ENCODE peak calls at places on chromosomes 6 and 20, in nine cellular contexts. One of them, this sample, is unnamed.

GRCh38 chr20:9294081-9294480 is 220.3 kb upstream of the LAMP5 start:
- DNase-seq in AG10803: peak
- DNase-seq in mesenchymal stem cell: peak
- DNase-seq in AG04450: peak
- DNase-seq in foreskin fibroblast: peak
- DNase-seq in cardiac muscle cell: peak
- DNase-seq in left lung: no peak
- DNase-seq in fibroblast of pulmonary artery: peak
- DNase-seq in astrocyte of the spinal cord: peak
- DNase-seq in this sample: no peak

GRCh38 chr6:138410972-138411667 is 7.1 kb downstream of the HEBP2 start:
- DNase-seq in fibroblast of pulmonary artery: peak
- DNase-seq in astrocyte of the spinal cord: peak
- DNase-seq in AG10803: no peak
- DNase-seq in AG04450: no peak
- DNase-seq in left lung: no peak
- DNase-seq in mesenchymal stem cell: peak
- DNase-seq in cardiac muscle cell: peak
- DNase-seq in foreskin fibroblast: peak
- DNase-seq in this sample: no peak

GRCh38 chr6:41676406-41676805 is 38.1 kb downstream of the MDFI start:
- DNase-seq in cardiac muscle cell: no peak
- DNase-seq in AG10803: no peak
- DNase-seq in mesenchymal stem cell: no peak
- DNase-seq in astrocyte of the spinal cord: no peak
- DNase-seq in foreskin fibroblast: no peak
- DNase-seq in left lung: peak
- DNase-seq in fibroblast of pulmonary artery: no peak
- DNase-seq in AG04450: no peak
- DNase-seq in this sample: peak

GRCh38 chr6:158040804-158041347 is 59.2 kb downstream of the SYNJ2 start:
- DNase-seq in left lung: no peak
- DNase-seq in foreskin fibroblast: no peak
- DNase-seq in cardiac muscle cell: peak
- DNase-seq in AG10803: no peak
- DNase-seq in astrocyte of the spinal cord: no peak
- DNase-seq in AG04450: no peak
- DNase-seq in fibroblast of pulmonary artery: peak
- DNase-seq in mesenchymal stem cell: peak
- DNase-seq in this sample: peak

GRCh38 chr20:33859157-33859695 is 48.1 kb downstream of the CHMP4B start:
- DNase-seq in left lung: no peak
- DNase-seq in foreskin fibroblast: no peak
- DNase-seq in astrocyte of the spinal cord: no peak
- DNase-seq in AG10803: no peak
- DNase-seq in AG04450: no peak
- DNase-seq in fibroblast of pulmonary artery: peak
- DNase-seq in mesenchymal stem cell: no peak
- DNase-seq in cardiac muscle cell: peak
- DNase-seq in this sample: no peak

GRCh38 chr6:105794263-105794662 is 291.9 kb upstream of the PRDM1 start:
- DNase-seq in cardiac muscle cell: no peak
- DNase-seq in AG10803: peak
- DNase-seq in fibroblast of pulmonary artery: no peak
- DNase-seq in mesenchymal stem cell: peak
- DNase-seq in left lung: peak
- DNase-seq in foreskin fibroblast: no peak
- DNase-seq in AG04450: no peak
- DNase-seq in astrocyte of the spinal cord: peak
- DNase-seq in this sample: no peak

GRCh38 chr6:19492631-19493030 is 344.5 kb upstream of the ID4 start:
- DNase-seq in AG10803: no peak
- DNase-seq in cardiac muscle cell: no peak
- DNase-seq in mesenchymal stem cell: no peak
- DNase-seq in astrocyte of the spinal cord: no peak
- DNase-seq in foreskin fibroblast: no peak
- DNase-seq in left lung: no peak
- DNase-seq in fibroblast of pulmonary artery: no peak
- DNase-seq in AG04450: no peak
- DNase-seq in this sample: no peak

GRCh38 chr20:32886652-32887051 is 27.9 kb downstream of the EFCAB8 start:
- DNase-seq in AG04450: no peak
- DNase-seq in foreskin fibroblast: no peak
- DNase-seq in fibroblast of pulmonary artery: no peak
- DNase-seq in AG10803: no peak
- DNase-seq in astrocyte of the spinal cord: no peak
- DNase-seq in mesenchymal stem cell: no peak
- DNase-seq in cardiac muscle cell: no peak
- DNase-seq in left lung: no peak
- DNase-seq in this sample: no peak

GRCh38 chr6:142322504-142323198 is 20.8 kb downstream of the ADGRG6 start:
- DNase-seq in AG04450: no peak
- DNase-seq in cardiac muscle cell: no peak
- DNase-seq in foreskin fibroblast: no peak
- DNase-seq in AG10803: no peak
- DNase-seq in left lung: no peak
- DNase-seq in astrocyte of the spinal cord: no peak
- DNase-seq in mesenchymal stem cell: no peak
- DNase-seq in fibroblast of pulmonary artery: no peak
- DNase-seq in this sample: no peak

GRCh38 chr6:108002365-108003221 is 44.6 kb upstream of the SEC63 start:
- DNase-seq in cardiac muscle cell: no peak
- DNase-seq in AG10803: no peak
- DNase-seq in fibroblast of pulmonary artery: no peak
- DNase-seq in astrocyte of the spinal cord: no peak
- DNase-seq in mesenchymal stem cell: peak
- DNase-seq in AG04450: no peak
- DNase-seq in left lung: peak
- DNase-seq in foreskin fibroblast: peak
- DNase-seq in this sample: peak

GRCh38 chr20:50928469-50928868 is 2.8 kb downstream of the ADNP start:
- DNase-seq in mesenchymal stem cell: no peak
- DNase-seq in foreskin fibroblast: no peak
- DNase-seq in AG04450: no peak
- DNase-seq in cardiac muscle cell: no peak
- DNase-seq in left lung: no peak
- DNase-seq in AG10803: no peak
- DNase-seq in astrocyte of the spinal cord: no peak
- DNase-seq in fibroblast of pulmonary artery: no peak
- DNase-seq in this sample: no peak
- H3K4me3 ChIP-seq in mesenchymal stem cell: peak
- H3K4me3 ChIP-seq in foreskin fibroblast: peak
- H3K4me3 ChIP-seq in AG04450: peak
- H3K4me3 ChIP-seq in cardiac muscle cell: peak
- H3K4me3 ChIP-seq in left lung: peak
- H3K4me3 ChIP-seq in AG10803: peak
- H3K4me3 ChIP-seq in astrocyte of the spinal cord: peak
- H3K4me3 ChIP-seq in fibroblast of pulmonary artery: peak
- H3K4me3 ChIP-seq in this sample: peak

DNA sequence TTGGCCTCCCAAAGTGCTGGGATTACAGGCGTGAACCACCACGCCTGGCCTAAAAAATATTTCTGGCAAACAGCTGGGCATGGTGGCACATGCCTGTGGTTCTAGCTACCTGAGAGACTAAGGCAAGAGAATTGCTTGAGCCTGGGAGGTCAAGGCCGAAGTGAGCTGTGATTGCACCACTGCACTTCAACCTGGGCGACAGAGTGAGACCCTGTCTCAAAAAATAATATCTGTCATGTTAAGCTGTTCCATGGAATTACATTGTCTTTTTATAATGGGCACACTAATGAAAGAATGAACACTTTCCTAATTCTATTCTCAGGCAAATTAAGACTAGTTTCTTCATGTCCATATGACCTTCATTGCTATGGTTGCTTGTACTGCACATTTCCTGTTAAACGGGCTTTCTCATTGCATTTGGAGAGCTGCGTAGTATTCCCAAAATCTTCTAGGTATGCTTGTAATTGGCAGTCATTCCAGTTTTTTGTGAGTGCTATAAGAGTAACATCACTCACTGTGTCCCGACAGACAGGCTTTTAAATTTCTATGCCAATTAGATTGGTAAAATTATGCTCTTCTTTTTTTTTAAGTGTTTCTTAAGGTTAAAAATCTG is 12.1 kb downstream of the AMD1 start:
- DNase-seq in mesenchymal stem cell: no peak
- DNase-seq in cardiac muscle cell: no peak
- DNase-seq in fibroblast of pulmonary artery: no peak
- DNase-seq in AG04450: no peak
- DNase-seq in foreskin fibroblast: no peak
- DNase-seq in AG10803: no peak
- DNase-seq in astrocyte of the spinal cord: no peak
- DNase-seq in left lung: no peak
- DNase-seq in this sample: no peak
- H3K4me3 ChIP-seq in mesenchymal stem cell: no peak
- H3K4me3 ChIP-seq in cardiac muscle cell: no peak
- H3K4me3 ChIP-seq in fibroblast of pulmonary artery: no peak
- H3K4me3 ChIP-seq in AG04450: no peak
- H3K4me3 ChIP-seq in foreskin fibroblast: no peak
- H3K4me3 ChIP-seq in AG10803: no peak
- H3K4me3 ChIP-seq in astrocyte of the spinal cord: no peak
- H3K4me3 ChIP-seq in left lung: no peak
- H3K4me3 ChIP-seq in this sample: no peak

GRCh38 chr6:152170313-152170701 is 362.8 kb downstream of the ESR1 start:
- DNase-seq in cardiac muscle cell: no peak
- DNase-seq in AG10803: no peak
- DNase-seq in left lung: no peak
- DNase-seq in fibroblast of pulmonary artery: no peak
- DNase-seq in mesenchymal stem cell: no peak
- DNase-seq in astrocyte of the spinal cord: no peak
- DNase-seq in foreskin fibroblast: no peak
- DNase-seq in AG04450: no peak
- DNase-seq in this sample: no peak

GRCh38 chr6:152173957-152174356 is 366.5 kb downstream of the ESR1 start:
- DNase-seq in mesenchymal stem cell: no peak
- DNase-seq in astrocyte of the spinal cord: no peak
- DNase-seq in cardiac muscle cell: no peak
- DNase-seq in AG04450: no peak
- DNase-seq in fibroblast of pulmonary artery: no peak
- DNase-seq in foreskin fibroblast: no peak
- DNase-seq in left lung: no peak
- DNase-seq in AG10803: no peak
- DNase-seq in this sample: no peak

GRCh38 chr6:152173321-152173720 is 365.8 kb downstream of the ESR1 start:
- DNase-seq in AG04450: no peak
- DNase-seq in foreskin fibroblast: peak
- DNase-seq in mesenchymal stem cell: no peak
- DNase-seq in fibroblast of pulmonary artery: no peak
- DNase-seq in astrocyte of the spinal cord: no peak
- DNase-seq in AG10803: peak
- DNase-seq in cardiac muscle cell: no peak
- DNase-seq in left lung: no peak
- DNase-seq in this sample: no peak

GRCh38 chr6:152167639-152168603 is 360.4 kb downstream of the ESR1 start:
- DNase-seq in AG10803: no peak
- DNase-seq in left lung: no peak
- DNase-seq in astrocyte of the spinal cord: no peak
- DNase-seq in mesenchymal stem cell: peak
- DNase-seq in fibroblast of pulmonary artery: no peak
- DNase-seq in AG04450: no peak
- DNase-seq in foreskin fibroblast: no peak
- DNase-seq in cardiac muscle cell: no peak
- DNase-seq in this sample: no peak

GRCh38 chr6:152170702-152171667 is 363.5 kb downstream of the ESR1 start:
- DNase-seq in cardiac muscle cell: peak
- DNase-seq in AG10803: no peak
- DNase-seq in astrocyte of the spinal cord: peak
- DNase-seq in AG04450: peak
- DNase-seq in fibroblast of pulmonary artery: peak
- DNase-seq in foreskin fibroblast: no peak
- DNase-seq in mesenchymal stem cell: peak
- DNase-seq in left lung: no peak
- DNase-seq in this sample: no peak
- H3K4me3 ChIP-seq in cardiac muscle cell: no peak
- H3K4me3 ChIP-seq in AG10803: no peak
- H3K4me3 ChIP-seq in astrocyte of the spinal cord: no peak
- H3K4me3 ChIP-seq in AG04450: no peak
- H3K4me3 ChIP-seq in fibroblast of pulmonary artery: no peak
- H3K4me3 ChIP-seq in foreskin fibroblast: no peak
- H3K4me3 ChIP-seq in mesenchymal stem cell: no peak
- H3K4me3 ChIP-seq in left lung: no peak
- H3K4me3 ChIP-seq in this sample: no peak

DNA sequence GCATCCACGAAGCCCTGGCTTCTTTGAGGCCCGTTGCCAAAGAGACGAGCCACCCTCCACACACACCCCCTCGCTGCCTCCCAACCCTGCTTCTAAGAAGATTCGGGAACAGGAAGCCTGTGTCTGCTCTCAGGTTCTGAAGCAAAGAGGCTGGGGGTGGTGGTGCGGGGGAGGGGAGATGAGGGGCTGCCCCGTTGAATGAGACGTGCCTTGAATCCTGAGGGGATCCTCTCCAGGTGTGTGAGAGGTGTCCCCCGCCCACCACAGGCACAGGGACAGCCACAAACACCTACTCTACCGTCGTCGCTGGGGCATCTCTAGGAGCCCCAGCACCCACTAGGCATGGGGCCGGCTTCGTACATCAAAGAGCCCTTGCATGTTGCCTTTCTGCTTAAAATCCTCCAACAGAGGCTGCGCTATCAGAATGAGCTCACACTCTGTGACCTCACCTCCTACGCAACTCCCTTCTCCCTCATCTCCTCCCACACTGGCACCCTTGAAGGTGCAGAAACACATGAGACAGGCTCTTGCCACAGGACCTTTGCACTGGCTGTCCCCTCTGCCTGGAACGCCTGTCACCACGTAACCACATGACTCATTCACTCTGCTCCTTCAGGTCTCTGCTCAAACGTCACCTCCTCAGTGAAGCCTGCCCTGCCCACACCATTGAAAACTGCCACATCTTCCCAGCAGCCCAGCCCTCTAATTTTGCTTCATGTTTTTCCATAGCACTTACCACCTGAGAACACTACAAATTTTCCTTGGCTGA is 58.5 kb downstream of the PREX1 start:
- DNase-seq in astrocyte of the spinal cord: no peak
- DNase-seq in foreskin fibroblast: no peak
- DNase-seq in AG10803: no peak
- DNase-seq in fibroblast of pulmonary artery: peak
- DNase-seq in cardiac muscle cell: peak
- DNase-seq in AG04450: no peak
- DNase-seq in left lung: peak
- DNase-seq in mesenchymal stem cell: no peak
- DNase-seq in this sample: no peak
- H3K4me3 ChIP-seq in astrocyte of the spinal cord: no peak
- H3K4me3 ChIP-seq in foreskin fibroblast: no peak
- H3K4me3 ChIP-seq in AG10803: no peak
- H3K4me3 ChIP-seq in fibroblast of pulmonary artery: no peak
- H3K4me3 ChIP-seq in cardiac muscle cell: no peak
- H3K4me3 ChIP-seq in AG04450: no peak
- H3K4me3 ChIP-seq in left lung: no peak
- H3K4me3 ChIP-seq in mesenchymal stem cell: no peak
- H3K4me3 ChIP-seq in this sample: no peak

This sample was measured in dorsolateral prefrontal cortex.